ENCODE peak calls at places on chromosome 10, in five cellular contexts. J, R, O, C and B are unnamed samples.

GRCh38 chr10:76970795-76971519 is 666.7 kb downstream of the KCNMA1 start:
- DNase-seq in J (no peak), R (no peak), O (no peak), C (no peak), B (no peak)

GRCh38 chr10:99337261-99337905 is 8.2 kb downstream of the CNNM1 start:
- DNase-seq in J (peak; percentile 73), R (no peak), O (no peak), C (no peak), B (no peak)

GRCh38 chr10:58275908-58276307 is 6.9 kb downstream of the CISD1 start:
- DNase-seq in J (no peak), R (no peak), O (no peak), C (peak; percentile 71), B (no peak)

GRCh38 chr10:60208676-60209269 is 180.9 kb downstream of the ANK3 start:
- DNase-seq in J (peak; percentile 59), R (no peak), O (peak; percentile 18), C (peak; percentile 55), B (peak; percentile 32)

GRCh38 chr10:121291828-121292227 is 306.4 kb downstream of the FGFR2 start:
- DNase-seq in J (no peak), R (no peak), O (no peak), C (no peak), B (peak; percentile 7)

GRCh38 chr10:50417486-50417905 is 166.2 kb upstream of the ASAH2 start:
- DNase-seq in J (peak; percentile 37), R (no peak), O (no peak), C (peak; percentile 50), B (peak; percentile 30)

GRCh38 chr10:66209025-66209424 is 716.8 kb upstream of the LRRTM3 start:
- DNase-seq in J (no peak), R (no peak), O (no peak), C (no peak), B (no peak)

GRCh38 chr10:125878957-125879835 is 1.9 kb downstream of the DHX32 start:
- DNase-seq in J (peak; percentile 86), R (no peak), O (peak; percentile 87), C (peak; percentile 75), B (peak; percentile 29)

GRCh38 chr10:88152720-88153119 is 289.3 kb downstream of the PTEN start:
- DNase-seq in J (peak; percentile 74), R (peak; percentile 40), O (no peak), C (peak; percentile 89), B (peak; percentile 50)

GRCh38 chr10:48981310-48981907 is 41.8 kb upstream of the LRRC18 start:
- DNase-seq in J (peak; percentile 51), R (no peak), O (peak; percentile 24), C (peak; percentile 27), B (peak; percentile 47)

GRCh38 chr10:47045331-47045861 is 134.2 kb downstream of the PTPN20 start:
- DNase-seq in J (no peak), R (no peak), O (no peak), C (no peak), B (no peak)

GRCh38 chr10:81479316-81479715 is 395.7 kb upstream of the NRG3 start:
- DNase-seq in J (peak; percentile 2), R (no peak), O (no peak), C (no peak), B (no peak)

GRCh38 chr10:44293306-44293778 is 91.6 kb downstream of the CXCL12 start:
- DNase-seq in J (no peak), R (no peak), O (no peak), C (no peak), B (no peak)

GRCh38 chr10:101223274-101224059 is 5.8 kb downstream of the LBX1 start:
- DNase-seq in J (no peak), R (no peak), O (no peak), C (no peak), B (no peak)

GRCh38 chr10:89531359-89531758 is 4.0 kb downstream of the SLC16A12 start:
- DNase-seq in J (no peak), R (no peak), O (no peak), C (no peak), B (peak; percentile 9)

GRCh38 chr10:124081547-124082140 is 11.8 kb downstream of the CHST15 start:
- DNase-seq in J (no peak), R (no peak), O (no peak), C (no peak), B (no peak)

GRCh38 chr10:36492590-36493510 is 632.5 kb upstream of the ANKRD30A start:
- DNase-seq in J (no peak), R (no peak), O (no peak), C (peak; percentile 85), B (no peak)

GRCh38 chr10:61503051-61503450 is 49.9 kb upstream of the TMEM26 start:
- DNase-seq in J (no peak), R (no peak), O (no peak), C (no peak), B (no peak)

GRCh38 chr10:58661336-58661735 is 148.7 kb downstream of the BICC1 start:
- DNase-seq in J (no peak), R (no peak), O (no peak), C (no peak), B (no peak)

GRCh38 chr10:42952358-42952757 is 124.5 kb upstream of the RET start:
- DNase-seq in J (no peak), R (no peak), O (peak; percentile 13), C (no peak), B (peak; percentile 30)

GRCh38 chr10:52746169-52746568 is 26.4 kb downstream of the MBL2 start:
- DNase-seq in J (peak; percentile 8), R (no peak), O (no peak), C (peak; percentile 7), B (no peak)

GRCh38 chr10:34689053-34689452 is 126.0 kb downstream of the PARD3 start:
- DNase-seq in J (no peak), R (no peak), O (no peak), C (peak; percentile 44), B (no peak)

GRCh38 chr10:121927361-121927840 is 430 bp downstream of the ATE1 start:
- DNase-seq in J (no peak), R (no peak), O (peak; percentile 58), C (no peak), B (peak; percentile 72)

GRCh38 chr10:96470108-96470743 is 43.5 kb downstream of the TLL2 start:
- DNase-seq in J (peak; percentile 44), R (no peak), O (peak; percentile 18), C (peak; percentile 36), B (peak; percentile 60)

GRCh38 chr10:24926549-24926948 is 25.9 kb downstream of the PRTFDC1 start:
- DNase-seq in J (no peak), R (no peak), O (no peak), C (no peak), B (no peak)

GRCh38 chr10:96588060-96588554 is 1.3 kb upstream of the TM9SF3 start:
- DNase-seq in J (no peak), R (no peak), O (peak; percentile 36), C (no peak), B (peak; percentile 17)

GRCh38 chr10:132560248-132560731 is 22.7 kb downstream of the INPP5A start:
- DNase-seq in J (no peak), R (no peak), O (no peak), C (no peak), B (peak; percentile 86)

GRCh38 chr10:95964786-95965185 is 57.0 kb downstream of the CC2D2B start:
- DNase-seq in J (no peak), R (no peak), O (no peak), C (no peak), B (no peak)

GRCh38 chr10:22246680-22247391 is 29.0 kb upstream of the EBLN1 start:
- DNase-seq in J (peak; percentile 92), R (no peak), O (peak; percentile 13), C (peak; percentile 79), B (no peak)

GRCh38 chr10:15791816-15792524 is 68.3 kb downstream of the MINDY3 start:
- DNase-seq in J (no peak), R (no peak), O (no peak), C (peak; percentile 41), B (no peak)

GRCh38 chr10:6786579-6787031 is 206.5 kb upstream of the PRKCQ start:
- DNase-seq in J (peak; percentile 54), R (no peak), O (no peak), C (peak; percentile 76), B (no peak)

GRCh38 chr10:71493741-71494140 is 97.0 kb downstream of the CDH23 start:
- DNase-seq in J (no peak), R (no peak), O (no peak), C (no peak), B (no peak)

GRCh38 chr10:71045936-71046335 is 157.6 kb upstream of the PCBD1 start:
- DNase-seq in J (no peak), R (no peak), O (no peak), C (no peak), B (no peak)

GRCh38 chr10:63673246-63673645 is 152.0 kb downstream of the REEP3 start:
- DNase-seq in J (no peak), R (no peak), O (no peak), C (no peak), B (no peak)

GRCh38 chr10:113736576-113736975 is 14.9 kb upstream of the PLEKHS1 start:
- DNase-seq in J (no peak), R (no peak), O (no peak), C (no peak), B (no peak)

GRCh38 chr10:38146579-38147333 is 52.6 kb downstream of the ZNF37A start:
- DNase-seq in J (no peak), R (no peak), O (no peak), C (no peak), B (no peak)

GRCh38 chr10:124043310-124044142 is 49.9 kb downstream of the CHST15 start:
- DNase-seq in J (no peak), R (peak; percentile 40), O (peak; percentile 97), C (no peak), B (peak; percentile 45)

GRCh38 chr10:117543999-117544728 is 1.6 kb downstream of the EMX2 start:
- DNase-seq in J (no peak), R (no peak), O (no peak), C (no peak), B (no peak)
- TF ChIP-seq MYC in J (no peak), R (no peak), O (no peak), C (no peak), B (no peak)

GRCh38 chr10:72720814-72721665 is 29.1 kb downstream of the MCU start:
- DNase-seq in J (no peak), R (no peak), O (no peak), C (peak; percentile 67), B (no peak)
- TF ChIP-seq MYC in J (no peak), R (no peak), O (no peak), C (no peak), B (no peak)

GRCh38 chr10:86960003-86960862 is 1.8 kb downstream of the SNCG start:
- DNase-seq in J (peak; percentile 84), R (peak; percentile 35), O (peak; percentile 68), C (peak; percentile 85), B (peak; percentile 91)
- TF ChIP-seq MYC in J (no peak), R (no peak), O (peak; percentile 65), C (peak; percentile 85), B (peak; percentile 93)

GRCh38 chr10:30701471-30702173 is 72.1 kb upstream of the LYZL2 start:
- DNase-seq in J (peak; percentile 57), R (peak; percentile 87), O (no peak), C (no peak), B (peak; percentile 80)
- TF ChIP-seq MYC in J (no peak), R (no peak), O (no peak), C (no peak), B (peak; percentile 33)

GRCh38 chr10:86091216-86091615 is 275.4 kb downstream of the GRID1 start:
- DNase-seq in J (no peak), R (no peak), O (no peak), C (no peak), B (no peak)
- TF ChIP-seq MYC in J (no peak), R (no peak), O (no peak), C (no peak), B (no peak)